ENCODE peak calls at places on chromosome 2, in ten cellular contexts. R is PC-9; S is T-helper 22 cell; W is NB4; M is stimulated activated CD4-positive, alpha-beta T cell treated with anti-CD3 and anti-CD28 coated beads, Interleukin-12 subunit alpha, Interleukin-12 subunit beta, amount 100 ng/mL, for 48 hours; U is astrocyte; Z is HTR-8/SVneo; I is CD8-positive, alpha-beta T cell; D is GM13977; A is iPS-NIHi11. P is an unnamed sample.

GRCh38 chr2:68487773-68488355 is 20.5 kb downstream of the APLF start:
- DNase-seq in R (no peak), S (no peak), W (peak), M (no peak), U (peak), Z (peak), I (no peak), D (peak), A (peak), P (no peak)

GRCh38 chr2:96205888-96206287 is 2.7 kb downstream of the STARD7 start:
- DNase-seq in R (peak), S (no peak), W (no peak), M (no peak), U (peak), Z (no peak), I (no peak), D (no peak), A (no peak), P (no peak)

GRCh38 chr2:197300139-197300538 is 10.4 kb downstream of the ANKRD44 start:
- DNase-seq in R (no peak), S (no peak), W (no peak), M (no peak), U (no peak), Z (no peak), I (no peak), D (no peak), A (no peak), P (no peak)

GRCh38 chr2:23241611-23242245 is 143.3 kb upstream of the KLHL29 start:
- DNase-seq in R (no peak), S (no peak), W (no peak), M (no peak), U (no peak), Z (peak), I (no peak), D (no peak), A (no peak), P (peak)

GRCh38 chr2:37323770-37324535 is 680 bp downstream of the PRKD3 start:
- DNase-seq in R (peak), S (peak), W (peak), M (peak), U (peak), Z (peak), I (peak), D (no peak), A (peak), P (no peak)

GRCh38 chr2:29616569-29616968 is 304.8 kb downstream of the ALK start:
- DNase-seq in R (no peak), S (no peak), W (no peak), M (no peak), U (no peak), Z (no peak), I (no peak), D (no peak), A (no peak), P (no peak)

GRCh38 chr2:238425979-238426567 is 654 bp upstream of the ASB1 start:
- DNase-seq in R (no peak), S (no peak), W (peak), M (no peak), U (peak), Z (peak), I (peak), D (no peak), A (peak), P (no peak)

GRCh38 chr2:241803387-241804325 is 5.3 kb upstream of the NEU4 start:
- DNase-seq in R (no peak), S (no peak), W (peak), M (no peak), U (peak), Z (no peak), I (peak), D (peak), A (peak), P (no peak)

GRCh38 chr2:218282173-218282991 is 9.9 kb downstream of the TMBIM1 start:
- DNase-seq in R (peak), S (no peak), W (no peak), M (no peak), U (peak), Z (no peak), I (no peak), D (no peak), A (no peak), P (peak)

GRCh38 chr2:148935791-148936190 is 60.8 kb downstream of the KIF5C start:
- DNase-seq in R (peak), S (no peak), W (no peak), M (no peak), U (peak), Z (no peak), I (no peak), D (no peak), A (no peak), P (no peak)

GRCh38 chr2:26237868-26238267 is 6.6 kb downstream of the HADHA start:
- DNase-seq in R (no peak), S (no peak), W (no peak), M (no peak), U (no peak), Z (no peak), I (no peak), D (no peak), A (no peak), P (no peak)

GRCh38 chr2:177633111-177633510 is 240.5 kb downstream of the AGPS start:
- DNase-seq in R (peak), S (no peak), W (peak), M (no peak), U (peak), Z (no peak), I (no peak), D (no peak), A (no peak), P (no peak)

GRCh38 chr2:41966920-41967319 is 80.9 kb upstream of the PKDCC start:
- DNase-seq in R (peak), S (no peak), W (peak), M (no peak), U (no peak), Z (no peak), I (no peak), D (no peak), A (no peak), P (no peak)

GRCh38 chr2:870426-870825 is 80.2 kb upstream of the SNTG2 start:
- DNase-seq in R (no peak), S (no peak), W (no peak), M (no peak), U (no peak), Z (no peak), I (no peak), D (no peak), A (no peak), P (no peak)

GRCh38 chr2:106977707-106978106 is 91.7 kb upstream of the ST6GAL2 start:
- DNase-seq in R (no peak), S (no peak), W (no peak), M (no peak), U (peak), Z (no peak), I (no peak), D (no peak), A (no peak), P (no peak)

GRCh38 chr2:16869711-16870110 is 204.1 kb upstream of the CYRIA start:
- DNase-seq in R (no peak), S (no peak), W (no peak), M (no peak), U (no peak), Z (no peak), I (no peak), D (no peak), A (no peak), P (no peak)

GRCh38 chr2:45860136-45861106 is 208.9 kb downstream of the PRKCE start:
- DNase-seq in R (no peak), S (no peak), W (peak), M (no peak), U (peak), Z (no peak), I (peak), D (no peak), A (no peak), P (peak)

GRCh38 chr2:102604754-102605153 is 14.6 kb upstream of the SLC9A2 start:
- DNase-seq in R (peak), S (no peak), W (peak), M (no peak), U (no peak), Z (no peak), I (no peak), D (no peak), A (no peak), P (no peak)

GRCh38 chr2:98148968-98149697 is 62.2 kb downstream of the VWA3B start:
- DNase-seq in R (peak), S (no peak), W (peak), M (no peak), U (peak), Z (peak), I (no peak), D (no peak), A (no peak), P (no peak)

P was measured in lung.